ENCODE peak calls at places on chromosomes 7 and 10, in eight cellular contexts. I, J, C, M, P, U, B and L are unnamed samples.

GRCh38 chr10:127216284-127216683 is 19.9 kb upstream of the INSYN2A start:
- DNase-seq in I (no peak), J (no peak), C (no peak), M (no peak), P (no peak), U (no peak), B (no peak), L (no peak)

GRCh38 chr7:18798018-18798906 is 302.7 kb downstream of the HDAC9 start:
- DNase-seq in I (no peak), J (no peak), C (no peak), M (no peak), P (no peak), U (no peak), B (no peak), L (no peak)

GRCh38 chr10:6530966-6531365 is 49.1 kb downstream of the PRKCQ start:
- DNase-seq in I (no peak), J (no peak), C (no peak), M (no peak), P (no peak), U (no peak), B (no peak), L (no peak)

GRCh38 chr7:27611043-27611442 is 51.6 kb downstream of the HIBADH start:
- DNase-seq in I (no peak), J (no peak), C (no peak), M (no peak), P (no peak), U (no peak), B (no peak), L (peak)

GRCh38 chr10:114967071-114967470 is 29.1 kb downstream of the TRUB1 start:
- DNase-seq in I (no peak), J (peak), C (peak), M (no peak), P (no peak), U (no peak), B (no peak), L (no peak)

GRCh38 chr7:67470256-67470751 is 473.7 kb downstream of the TYW1 start:
- DNase-seq in I (no peak), J (no peak), C (no peak), M (no peak), P (no peak), U (no peak), B (no peak), L (no peak)

GRCh38 chr10:72095195-72095594 is 6.8 kb upstream of the SPOCK2 start:
- DNase-seq in I (no peak), J (no peak), C (no peak), M (no peak), P (no peak), U (no peak), B (no peak), L (no peak)

GRCh38 chr10:124033887-124034218 is 59.5 kb downstream of the CHST15 start:
- DNase-seq in I (no peak), J (peak), C (no peak), M (no peak), P (no peak), U (no peak), B (peak), L (no peak)

GRCh38 chr7:33853361-33854062 is 51.8 kb upstream of the BMPER start:
- DNase-seq in I (no peak), J (no peak), C (no peak), M (no peak), P (no peak), U (no peak), B (no peak), L (no peak)

GRCh38 chr7:67955061-67955460 is 958.4 kb downstream of the TYW1 start:
- DNase-seq in I (no peak), J (no peak), C (no peak), M (no peak), P (no peak), U (no peak), B (no peak), L (no peak)

GRCh38 chr7:15123901-15124300 is 221.3 kb upstream of the DGKB start:
- DNase-seq in I (no peak), J (no peak), C (no peak), M (no peak), P (no peak), U (no peak), B (no peak), L (no peak)

GRCh38 chr10:30188101-30188500 is 128.7 kb upstream of the JCAD start:
- DNase-seq in I (no peak), J (peak), C (no peak), M (no peak), P (no peak), U (no peak), B (no peak), L (no peak)

GRCh38 chr7:16564909-16565426 is 38.3 kb downstream of the LRRC72 start:
- DNase-seq in I (peak), J (peak), C (peak), M (peak), P (no peak), U (peak), B (peak), L (peak)

GRCh38 chr10:132836832-132837540 is 51.0 kb upstream of the NKX6-2 start:
- DNase-seq in I (no peak), J (peak), C (peak), M (no peak), P (peak), U (peak), B (peak), L (no peak)

GRCh38 chr10:73935895-73936294 is 25.0 kb downstream of the PLAU start:
- DNase-seq in I (no peak), J (no peak), C (no peak), M (no peak), P (no peak), U (no peak), B (no peak), L (no peak)

GRCh38 chr7:122767339-122767738 is 64.6 kb upstream of the RNF148 start:
- DNase-seq in I (no peak), J (no peak), C (no peak), M (no peak), P (no peak), U (no peak), B (no peak), L (no peak)

GRCh38 chr7:127905491-127906330 is 125.5 kb downstream of the LRRC4 start:
- DNase-seq in I (no peak), J (peak), C (peak), M (no peak), P (no peak), U (no peak), B (no peak), L (no peak)

GRCh38 chr7:94301024-94301588 is 93.6 kb upstream of the COL1A2 start:
- DNase-seq in I (peak), J (peak), C (peak), M (no peak), P (peak), U (peak), B (peak), L (no peak)

GRCh38 chr7:102268635-102269034 is 18.0 kb upstream of the SH2B2 start:
- DNase-seq in I (no peak), J (no peak), C (no peak), M (no peak), P (no peak), U (no peak), B (no peak), L (no peak)

GRCh38 chr10:90777614-90778013 is 80.2 kb downstream of the HTR7 start:
- DNase-seq in I (no peak), J (no peak), C (no peak), M (no peak), P (no peak), U (no peak), B (no peak), L (no peak)

GRCh38 chr10:104339469-104340098 is 1.3 kb upstream of the ITPRIP start:
- DNase-seq in I (no peak), J (peak), C (peak), M (no peak), P (no peak), U (peak), B (no peak), L (no peak)

GRCh38 chr10:3364768-3365480 is 192.3 kb upstream of the PITRM1 start:
- DNase-seq in I (no peak), J (no peak), C (peak), M (no peak), P (no peak), U (no peak), B (no peak), L (no peak)

GRCh38 chr7:33874943-33875342 is 30.4 kb upstream of the BMPER start:
- DNase-seq in I (no peak), J (no peak), C (no peak), M (no peak), P (no peak), U (no peak), B (no peak), L (no peak)

GRCh38 chr7:46011059-46011458 is 90.0 kb upstream of the IGFBP3 start:
- DNase-seq in I (no peak), J (no peak), C (no peak), M (no peak), P (no peak), U (no peak), B (no peak), L (no peak)

GRCh38 chr7:136605532-136606329 is 262.7 kb upstream of the CHRM2 start:
- DNase-seq in I (no peak), J (no peak), C (no peak), M (no peak), P (no peak), U (no peak), B (no peak), L (no peak)

GRCh38 chr7:100686201-100686821 is 7.7 kb downstream of the GIGYF1 start:
- DNase-seq in I (no peak), J (no peak), C (no peak), M (no peak), P (no peak), U (no peak), B (peak), L (no peak)

GRCh38 chr10:58919927-58920654 is 256.4 kb upstream of the PHYHIPL start:
- DNase-seq in I (peak), J (no peak), C (peak), M (no peak), P (no peak), U (no peak), B (no peak), L (no peak)

GRCh38 chr10:12214763-12215218 is 18.8 kb downstream of the CDC123 start:
- DNase-seq in I (no peak), J (peak), C (peak), M (no peak), P (no peak), U (peak), B (peak), L (no peak)

GRCh38 chr10:5951721-5952407 is 25.5 kb downstream of the IL15RA start:
- DNase-seq in I (no peak), J (no peak), C (no peak), M (no peak), P (no peak), U (no peak), B (no peak), L (no peak)

GRCh38 chr10:3911241-3911640 is 126.2 kb upstream of the KLF6 start:
- DNase-seq in I (no peak), J (no peak), C (no peak), M (no peak), P (no peak), U (no peak), B (no peak), L (no peak)

GRCh38 chr10:61899045-61899444 is 2.5 kb upstream of the ARID5B start:
- DNase-seq in I (no peak), J (peak), C (no peak), M (no peak), P (no peak), U (no peak), B (peak), L (peak)

GRCh38 chr10:61899663-61899996 is 1.9 kb upstream of the ARID5B start:
- DNase-seq in I (no peak), J (no peak), C (no peak), M (no peak), P (no peak), U (no peak), B (no peak), L (no peak)

GRCh38 chr10:61900829-61901783 is at the start of gene ARID5B:
- DNase-seq in I (peak), J (peak), C (peak), M (no peak), P (no peak), U (peak), B (peak), L (no peak)

GRCh38 chr10:61901829-61902447 is 439 bp downstream of the ARID5B start:
- DNase-seq in I (no peak), J (no peak), C (no peak), M (no peak), P (no peak), U (peak), B (no peak), L (no peak)

DNA sequence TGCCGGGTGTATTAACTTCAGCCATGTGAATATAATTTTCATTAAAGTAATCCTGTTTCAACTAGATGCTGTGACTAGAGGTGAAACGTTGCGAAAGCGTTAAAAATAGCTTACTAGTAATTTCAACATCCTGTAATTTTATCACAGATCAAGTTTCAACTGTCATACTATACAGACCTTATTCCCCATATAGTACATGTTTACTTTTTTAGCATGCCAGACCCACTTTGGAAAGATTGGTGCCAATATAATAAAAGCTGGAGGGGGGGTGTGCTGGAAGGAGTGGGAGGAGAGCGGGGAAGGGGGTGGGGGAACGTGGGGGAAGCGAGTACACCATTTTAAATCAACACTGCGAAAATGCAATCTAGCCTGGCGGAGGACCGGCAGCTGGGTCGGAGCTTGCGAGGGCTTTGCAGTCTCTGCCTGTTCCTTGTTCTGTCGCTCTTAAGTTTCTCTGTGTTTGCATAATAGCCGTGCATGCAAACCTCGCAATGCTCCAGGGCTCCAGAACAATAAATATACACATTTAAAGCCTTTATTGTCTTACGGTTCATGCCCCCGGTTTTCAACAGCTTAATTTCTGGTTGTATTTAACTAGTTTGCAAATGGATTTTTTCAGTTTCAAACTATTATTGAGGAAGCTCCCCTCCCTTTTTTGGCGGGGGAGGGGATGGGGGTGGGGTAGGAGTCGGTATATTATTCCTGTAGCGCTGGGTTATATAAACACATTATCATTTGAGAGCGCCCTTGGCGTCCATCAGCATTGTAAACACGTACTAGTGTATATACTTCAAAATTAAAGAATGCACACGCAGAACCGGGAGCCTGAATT is 1.3 kb upstream of the ARID5B start:
- DNase-seq in I (no peak), J (peak), C (peak), M (peak), P (no peak), U (peak), B (peak), L (no peak)
- TF ChIP-seq POLR2AphosphoS5 in I (peak), J (no peak), C (no peak), M (peak), P (no peak), U (no peak), B (no peak), L (no peak)

GRCh38 chr7:78018541-78019456 is 220.2 kb downstream of the PHTF2 start:
- DNase-seq in I (no peak), J (peak), C (no peak), M (no peak), P (no peak), U (peak), B (peak), L (no peak)

GRCh38 chr7:78017621-78018100 is 219.1 kb downstream of the PHTF2 start:
- DNase-seq in I (no peak), J (no peak), C (no peak), M (no peak), P (no peak), U (no peak), B (no peak), L (no peak)

GRCh38 chr7:78020131-78020873 is 221.7 kb downstream of the PHTF2 start:
- DNase-seq in I (peak), J (peak), C (peak), M (peak), P (no peak), U (peak), B (peak), L (peak)

GRCh38 chr7:78020874-78021249 is 222.3 kb downstream of the PHTF2 start:
- DNase-seq in I (no peak), J (no peak), C (no peak), M (no peak), P (no peak), U (no peak), B (no peak), L (no peak)

GRCh38 chr7:78019457-78020130 is 221.0 kb downstream of the PHTF2 start:
- DNase-seq in I (peak), J (peak), C (peak), M (no peak), P (peak), U (peak), B (peak), L (no peak)
- H3K9ac ChIP-seq in I (no peak), J (peak), C (no peak), M (peak), P (no peak), U (peak), B (peak), L (no peak)

GRCh38 chr10:119342017-119342734 is 134.8 kb downstream of the GRK5 start:
- DNase-seq in I (no peak), J (no peak), C (no peak), M (no peak), P (no peak), U (no peak), B (no peak), L (no peak)
- TF ChIP-seq POLR2AphosphoS5 in I (no peak), J (no peak), C (no peak), M (no peak), P (no peak), U (no peak), B (no peak), L (no peak)

DNA sequence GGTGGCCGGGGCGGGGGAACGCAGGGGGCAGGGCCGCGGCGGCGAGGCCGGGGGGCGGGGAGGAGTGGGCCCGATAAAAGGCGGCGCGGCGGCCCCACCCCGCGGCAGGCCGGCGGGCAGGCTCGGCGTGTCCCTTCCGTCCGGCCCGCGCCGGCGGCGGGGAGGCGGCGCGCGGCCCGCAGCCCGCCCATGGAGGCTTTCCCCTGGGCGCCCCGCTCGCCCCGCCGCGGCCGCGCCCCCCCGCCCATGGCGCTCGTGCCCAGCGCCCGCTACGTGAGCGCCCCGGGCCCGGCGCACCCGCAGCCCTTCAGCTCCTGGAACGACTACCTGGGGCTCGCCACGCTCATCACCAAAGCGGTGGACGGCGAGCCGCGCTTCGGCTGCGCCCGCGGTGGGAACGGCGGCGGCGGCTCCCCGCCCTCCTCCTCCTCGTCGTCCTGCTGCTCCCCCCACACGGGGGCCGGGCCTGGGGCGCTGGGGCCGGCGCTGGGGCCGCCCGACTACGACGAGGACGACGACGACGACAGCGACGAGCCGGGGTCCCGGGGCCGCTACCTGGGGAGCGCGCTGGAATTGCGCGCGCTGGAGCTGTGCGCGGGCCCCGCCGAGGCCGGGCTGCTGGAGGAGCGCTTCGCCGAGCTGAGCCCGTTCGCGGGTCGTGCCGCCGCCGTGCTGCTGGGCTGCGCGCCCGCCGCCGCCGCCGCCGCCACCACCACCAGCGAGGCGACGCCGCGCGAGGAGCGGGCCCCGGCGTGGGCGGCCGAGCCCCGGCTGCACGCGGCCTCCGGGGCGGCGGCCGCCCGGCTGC is at the start of gene NANOS1:
- DNase-seq in I (no peak), J (peak), C (no peak), M (no peak), P (no peak), U (peak), B (no peak), L (no peak)
- H3K9ac ChIP-seq in I (peak), J (no peak), C (peak), M (peak), P (peak), U (peak), B (no peak), L (no peak)

DNA sequence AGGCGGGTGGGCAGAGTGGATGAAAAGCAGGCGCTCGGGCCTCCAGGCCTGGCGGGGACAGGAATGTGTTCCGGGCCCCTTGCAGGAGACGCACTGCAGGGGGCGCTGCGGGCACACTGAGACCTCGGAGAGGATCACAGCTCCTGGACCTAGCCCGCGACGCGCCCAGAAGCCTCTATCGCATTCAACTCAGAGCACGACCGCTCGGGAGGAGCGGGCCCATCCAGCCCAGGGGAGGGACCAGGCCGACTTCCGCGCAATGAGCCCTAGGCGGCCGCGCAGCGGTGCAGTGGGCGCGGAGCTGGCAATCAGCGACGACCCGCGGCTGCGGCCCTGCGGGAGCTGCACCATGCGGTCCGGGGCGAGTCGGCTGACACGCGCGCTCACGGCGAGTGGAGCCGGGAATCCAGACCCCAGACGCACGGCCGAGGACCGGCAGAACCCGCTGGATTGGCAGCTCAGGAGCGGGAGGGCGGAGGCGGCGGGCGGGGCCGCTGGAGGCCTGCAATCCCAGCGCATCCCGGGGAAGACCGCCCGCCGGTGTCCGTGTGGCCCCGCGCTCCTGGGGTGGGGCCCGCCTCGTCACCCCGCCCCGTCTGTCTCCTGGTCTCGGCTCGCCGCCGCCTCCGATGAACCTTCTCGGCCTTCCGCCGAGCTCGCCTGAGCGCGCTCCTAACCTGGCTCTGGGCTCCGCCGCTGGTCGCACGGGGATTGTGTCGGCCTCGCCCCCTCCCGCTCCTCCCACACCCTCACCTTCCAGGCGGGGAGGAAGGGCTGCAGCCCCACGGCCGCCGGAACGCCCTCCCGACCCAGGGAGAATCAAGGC is 33.5 kb upstream of the GRID1 start:
- DNase-seq in I (peak), J (peak), C (peak), M (peak), P (peak), U (peak), B (peak), L (no peak)
- TF ChIP-seq POLR2AphosphoS5 in I (peak), J (peak), C (peak), M (peak), P (no peak), U (no peak), B (peak), L (no peak)

DNA sequence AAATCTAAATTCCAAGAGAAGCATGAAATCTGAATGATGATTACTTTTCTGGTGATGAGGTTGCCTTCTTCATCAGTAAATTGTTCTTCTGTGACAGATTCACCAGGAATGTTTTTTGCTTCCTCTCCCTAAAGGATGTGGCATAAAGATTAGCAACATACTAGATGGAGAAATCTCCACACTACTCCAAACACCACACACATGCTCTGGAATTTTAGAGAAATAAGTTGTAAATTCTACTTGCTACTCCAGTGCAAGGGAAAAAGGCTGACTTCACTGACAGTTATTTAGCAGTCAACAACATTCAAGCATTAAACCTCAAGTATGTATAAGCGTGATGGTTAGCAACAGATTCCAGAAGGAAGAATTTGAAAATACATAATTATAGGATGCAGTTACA is 137.9 kb upstream of the CCDC6 start:
- DNase-seq in I (no peak), J (no peak), C (no peak), M (no peak), P (no peak), U (no peak), B (no peak), L (no peak)
- H3K9ac ChIP-seq in I (no peak), J (no peak), C (no peak), M (no peak), P (no peak), U (no peak), B (no peak), L (no peak)

GRCh38 chr10:32982293-32982709 is 24.3 kb upstream of the ITGB1 start:
- DNase-seq in I (no peak), J (peak), C (no peak), M (no peak), P (no peak), U (no peak), B (no peak), L (no peak)
- TF ChIP-seq POLR2AphosphoS5 in I (no peak), J (no peak), C (no peak), M (no peak), P (no peak), U (no peak), B (peak), L (no peak)